ENCODE peak calls at places on chromosomes 3 and 15, in six cellular contexts. Y is A673, O is Karpas-422, R is foreskin fibroblast, N is bronchial epithelial cell, K is epithelial cell of esophagus. C is an unnamed sample.

GRCh38 chr3:20104167-20104661 is 64.0 kb downstream of the KAT2B start:
- DNase-seq in N (no peak), R (no peak), O (no peak), K (no peak), Y (no peak), C (no peak)

GRCh38 chr3:45095916-45096526 is 50.2 kb downstream of the CDCP1 start:
- DNase-seq in K (no peak), R (no peak), Y (peak), O (no peak), N (no peak), C (no peak)

GRCh38 chr15:39922450-39923092 is 2.5 kb upstream of the GPR176 start:
- DNase-seq in Y (peak), R (peak), K (no peak), N (no peak), O (no peak), C (no peak)

GRCh38 chr3:86938706-86939105 is 52.2 kb downstream of the VGLL3 start:
- DNase-seq in O (no peak), K (no peak), N (no peak), R (peak), Y (no peak), C (peak)

GRCh38 chr3:36065321-36065720 is 315.0 kb upstream of the STAC start:
- DNase-seq in O (no peak), K (no peak), R (no peak), N (no peak), Y (no peak), C (no peak)

GRCh38 chr3:53045107-53045783 is 628 bp downstream of the SFMBT1 start:
- DNase-seq in K (peak), Y (peak), O (peak), N (no peak), R (peak), C (no peak)

GRCh38 chr15:60840306-60840702 is 361.4 kb upstream of the ICE2 start:
- DNase-seq in O (no peak), R (peak), K (no peak), Y (no peak), N (no peak), C (no peak)

GRCh38 chr3:24541935-24542334 is 47.3 kb upstream of the THRB start:
- DNase-seq in K (no peak), Y (no peak), O (no peak), N (no peak), R (no peak), C (no peak)

GRCh38 chr3:73719877-73720276 is 95.1 kb upstream of the PDZRN3 start:
- DNase-seq in K (peak), O (no peak), Y (no peak), R (peak), N (no peak), C (peak)

GRCh38 chr15:71447328-71448250 is 332.3 kb downstream of the THSD4 start:
- DNase-seq in N (peak), O (no peak), K (peak), R (peak), Y (no peak), C (no peak)

GRCh38 chr3:52784931-52785590 is 7.7 kb downstream of the ITIH1 start:
- DNase-seq in R (no peak), O (no peak), K (no peak), N (no peak), Y (no peak), C (no peak)

GRCh38 chr15:67146214-67146613 is 80.8 kb downstream of the SMAD3 start:
- DNase-seq in N (peak), O (no peak), Y (no peak), K (peak), R (peak), C (no peak)

DNA sequence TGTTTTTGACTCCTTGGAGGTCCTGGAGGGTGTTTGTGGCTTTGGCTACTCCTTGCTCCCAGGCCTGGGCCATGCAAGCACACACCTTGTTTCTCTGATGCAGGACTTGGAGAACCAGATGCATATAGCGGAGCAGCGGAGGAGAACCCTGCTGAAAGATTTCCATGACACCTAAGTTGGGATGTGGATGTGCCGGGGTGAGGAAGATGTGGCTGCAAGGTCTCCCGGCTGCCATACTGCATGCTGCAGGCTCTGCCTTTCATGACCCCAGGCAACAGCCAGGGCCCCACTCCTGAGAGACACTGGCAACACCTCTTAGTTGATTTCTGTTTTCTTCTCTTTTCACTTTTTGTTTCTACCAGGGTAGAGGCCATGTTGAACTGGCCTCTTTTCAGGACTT is 6.9 kb upstream of the P4HTM start:
- DNase-seq in Y (no peak), K (no peak), O (no peak), N (no peak), R (no peak), C (no peak)
- H3K4me3 ChIP-seq in Y (no peak), K (no peak), O (no peak), N (no peak), R (no peak), C (no peak)

GRCh38 chr15:92111756-92112155 is 258.2 kb downstream of the SLCO3A1 start:
- DNase-seq in Y (no peak), R (no peak), K (no peak), O (no peak), N (no peak), C (no peak)

GRCh38 chr15:92112711-92113110 is 259.2 kb downstream of the SLCO3A1 start:
- DNase-seq in Y (no peak), N (no peak), O (no peak), R (no peak), K (no peak), C (no peak)

GRCh38 chr15:92106691-92107090 is 253.2 kb downstream of the SLCO3A1 start:
- DNase-seq in Y (no peak), O (no peak), K (no peak), N (no peak), R (no peak), C (no peak)

GRCh38 chr15:92112180-92112579 is 258.7 kb downstream of the SLCO3A1 start:
- DNase-seq in K (no peak), Y (no peak), O (no peak), N (no peak), R (peak), C (no peak)

GRCh38 chr15:92109485-92109884 is 256.0 kb downstream of the SLCO3A1 start:
- DNase-seq in N (no peak), K (no peak), R (no peak), Y (no peak), O (no peak), C (no peak)
- H3K4me3 ChIP-seq in N (no peak), K (no peak), R (no peak), Y (no peak), O (no peak), C (no peak)

GRCh38 chr15:31307270-31308184 is 19.1 kb upstream of the KLF13 start:
- DNase-seq in Y (no peak), R (no peak), K (no peak), O (peak), N (no peak), C (no peak)

GRCh38 chr15:31304736-31305365 is 21.8 kb upstream of the KLF13 start:
- DNase-seq in O (peak), N (no peak), R (no peak), K (no peak), Y (no peak), C (no peak)

GRCh38 chr15:31306426-31307269 is 20.0 kb upstream of the KLF13 start:
- DNase-seq in K (peak), Y (peak), N (peak), R (no peak), O (peak), C (no peak)

GRCh38 chr15:31305375-31305774 is 21.3 kb upstream of the KLF13 start:
- DNase-seq in O (no peak), K (no peak), N (no peak), R (no peak), Y (no peak), C (no peak)

DNA sequence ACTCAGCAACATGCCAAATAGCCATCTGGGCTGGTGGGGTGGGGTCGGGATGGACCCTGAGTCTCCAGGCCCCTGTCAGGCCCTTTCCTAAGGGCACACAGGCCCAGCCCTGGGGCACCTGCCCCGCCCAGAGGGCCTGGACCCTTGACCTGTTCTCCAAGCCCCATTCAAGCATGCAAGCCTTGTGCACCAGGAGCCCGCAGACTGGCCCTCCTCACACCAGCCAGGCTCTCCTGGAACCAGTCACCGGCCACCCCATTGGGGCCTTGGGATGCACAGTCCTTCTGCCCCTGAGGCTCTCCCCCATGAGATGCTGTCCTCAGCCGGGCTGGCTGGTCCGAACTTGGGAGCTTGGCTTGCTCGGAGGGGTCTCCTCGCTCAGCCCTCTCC is 20.6 kb upstream of the KLF13 start:
- DNase-seq in K (no peak), N (no peak), Y (no peak), O (no peak), R (no peak), C (no peak)
- H3K4me3 ChIP-seq in K (no peak), N (no peak), Y (no peak), O (peak), R (no peak), C (no peak)

GRCh38 chr3:43863966-43864933 is 173.5 kb downstream of the ABHD5 start:
- DNase-seq in K (no peak), O (no peak), Y (no peak), R (no peak), N (no peak), C (no peak)

GRCh38 chr3:43867673-43868072 is 176.9 kb downstream of the ABHD5 start:
- DNase-seq in Y (no peak), O (no peak), N (no peak), R (peak), K (peak), C (peak)

GRCh38 chr3:43865376-43865775 is 174.6 kb downstream of the ABHD5 start:
- DNase-seq in N (no peak), K (peak), O (no peak), Y (no peak), R (no peak), C (no peak)

GRCh38 chr3:43865887-43866528 is 175.3 kb downstream of the ABHD5 start:
- DNase-seq in N (no peak), Y (no peak), K (no peak), O (no peak), R (no peak), C (no peak)

DNA sequence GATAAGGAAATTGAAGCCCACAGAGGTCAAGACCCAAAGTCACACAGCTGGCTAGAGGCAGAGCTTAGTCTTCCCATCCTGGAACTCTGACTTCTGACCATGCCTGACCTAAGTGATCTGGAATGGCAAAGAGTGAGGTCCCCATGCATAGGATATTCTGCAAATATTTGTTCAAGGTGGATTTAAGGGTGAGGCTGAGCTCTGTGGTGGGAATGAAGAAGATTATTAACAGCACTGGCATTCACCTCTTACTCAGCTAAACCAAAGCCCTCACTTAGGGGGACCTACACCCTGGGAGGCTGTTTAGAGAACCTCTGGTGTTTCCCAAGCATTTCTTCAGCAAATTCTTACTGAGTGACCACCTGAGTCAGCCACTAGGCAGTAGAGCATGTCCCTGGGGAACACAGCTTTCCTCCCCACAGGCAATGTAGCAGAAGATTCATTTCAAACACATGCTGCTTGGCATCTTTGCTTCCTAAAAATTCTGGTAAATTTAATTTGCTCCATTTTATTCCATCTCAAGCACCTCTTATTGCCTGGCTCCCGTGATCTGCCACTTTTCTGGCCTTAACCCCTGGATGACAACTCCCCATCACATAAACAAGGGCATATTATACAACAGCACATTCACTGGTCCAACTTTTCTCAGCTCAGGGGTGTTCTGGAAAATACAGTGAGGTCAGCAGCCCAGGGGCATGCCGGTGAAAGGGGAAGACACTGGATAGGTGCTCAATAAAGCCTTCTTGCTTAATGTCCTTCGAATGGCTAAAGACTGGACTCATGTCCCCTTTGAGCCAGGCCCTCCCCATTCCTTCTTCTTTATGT is 176.0 kb downstream of the ABHD5 start:
- DNase-seq in R (peak), Y (no peak), K (peak), N (peak), O (no peak), C (peak)
- H3K4me3 ChIP-seq in R (no peak), Y (no peak), K (no peak), N (no peak), O (no peak), C (no peak)

DNA sequence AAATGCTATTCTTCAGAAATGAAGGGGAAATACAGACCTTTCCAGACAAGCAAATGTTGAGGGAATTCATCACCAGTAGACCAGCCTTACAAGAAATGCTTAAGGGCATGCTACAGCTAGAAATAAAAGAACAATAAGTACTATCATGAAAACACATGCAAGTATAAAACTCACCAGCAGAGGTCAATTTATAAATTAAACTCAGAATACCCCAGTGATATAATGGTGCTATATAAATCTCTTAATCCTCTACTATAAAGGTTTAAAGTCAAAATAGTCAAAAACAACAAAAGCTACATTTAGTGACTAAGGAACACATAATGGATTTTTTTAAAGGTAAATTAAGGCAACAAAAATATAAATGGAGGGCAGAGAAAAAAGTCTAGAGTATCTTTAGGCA is 142.5 kb downstream of the CPNE4 start:
- DNase-seq in O (no peak), Y (no peak), N (no peak), K (no peak), R (peak), C (no peak)
- H3K4me3 ChIP-seq in O (no peak), Y (no peak), N (no peak), K (no peak), R (no peak), C (no peak)

DNA sequence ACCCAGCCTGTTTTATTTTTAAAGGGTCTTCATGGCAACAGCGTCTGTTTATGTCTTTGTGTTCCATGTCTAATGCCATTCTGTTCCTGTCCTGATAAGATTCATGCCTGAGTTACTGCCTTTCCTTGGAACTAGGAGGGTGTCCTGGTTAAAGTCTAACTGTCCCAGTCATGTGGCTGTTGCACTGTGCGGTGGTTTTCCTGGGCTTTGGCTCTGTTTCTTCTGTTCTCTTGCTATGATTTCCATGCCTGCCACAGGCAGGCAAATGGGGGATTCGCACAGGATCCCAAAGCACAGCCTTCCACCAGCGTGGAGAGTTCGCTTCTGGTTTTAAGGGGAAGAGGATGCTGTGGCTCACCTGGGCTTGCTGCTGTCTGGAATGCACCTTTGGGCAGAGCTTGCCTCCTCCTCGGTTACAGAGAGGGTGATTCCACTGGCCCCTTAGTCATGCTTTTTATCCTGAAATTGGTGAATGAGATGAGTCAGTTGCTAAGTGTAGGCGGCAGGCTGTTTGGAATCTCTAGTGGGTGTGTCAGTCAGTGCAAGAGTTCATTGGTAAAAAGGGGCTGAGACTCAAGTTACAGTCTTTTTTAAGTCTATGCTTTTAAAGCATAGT is 86.8 kb downstream of the CCK start:
- DNase-seq in O (no peak), K (peak), R (peak), N (peak), Y (peak), C (peak)
- H3K4me3 ChIP-seq in O (no peak), K (no peak), R (no peak), N (no peak), Y (no peak), C (no peak)